ENCODE peak calls at places on chromosome X, in seven cellular contexts. One of them, this sample, is unnamed.

GRCh38 chrX:64205441-64205734 is at the start of gene AMER1:
- DNase-seq in NB4: no peak
- DNase-seq in brain microvascular endothelial cell: no peak
- DNase-seq in AG04450: no peak
- DNase-seq in A549: no peak
- DNase-seq in fibroblast of mammary gland: no peak
- DNase-seq in endodermal cell: no peak
- DNase-seq in this sample: no peak

GRCh38 chrX:133335027-133335426 is 80.3 kb downstream of the GPC4 start:
- DNase-seq in brain microvascular endothelial cell: peak
- DNase-seq in AG04450: no peak
- DNase-seq in fibroblast of mammary gland: peak
- DNase-seq in NB4: peak
- DNase-seq in A549: peak
- DNase-seq in endodermal cell: no peak
- DNase-seq in this sample: peak

GRCh38 chrX:130213376-130213775 is 41.6 kb downstream of the RAB33A start:
- DNase-seq in A549: no peak
- DNase-seq in endodermal cell: no peak
- DNase-seq in fibroblast of mammary gland: no peak
- DNase-seq in AG04450: no peak
- DNase-seq in NB4: no peak
- DNase-seq in brain microvascular endothelial cell: no peak
- DNase-seq in this sample: no peak

GRCh38 chrX:139914421-139914820 is 18.4 kb downstream of the ATP11C start:
- DNase-seq in A549: no peak
- DNase-seq in brain microvascular endothelial cell: no peak
- DNase-seq in AG04450: no peak
- DNase-seq in NB4: no peak
- DNase-seq in fibroblast of mammary gland: no peak
- DNase-seq in endodermal cell: no peak
- DNase-seq in this sample: no peak

GRCh38 chrX:15404712-15405111 is 20.5 kb upstream of the VEGFD start:
- DNase-seq in fibroblast of mammary gland: peak
- DNase-seq in brain microvascular endothelial cell: no peak
- DNase-seq in AG04450: no peak
- DNase-seq in NB4: peak
- DNase-seq in endodermal cell: no peak
- DNase-seq in A549: no peak
- DNase-seq in this sample: peak

GRCh38 chrX:24405959-24406358 is 45.5 kb downstream of the SUPT20HL1 start:
- DNase-seq in A549: no peak
- DNase-seq in brain microvascular endothelial cell: no peak
- DNase-seq in fibroblast of mammary gland: no peak
- DNase-seq in endodermal cell: no peak
- DNase-seq in NB4: no peak
- DNase-seq in AG04450: no peak
- DNase-seq in this sample: no peak

GRCh38 chrX:26071618-26072017 is 66.5 kb upstream of the MAGEB18 start:
- DNase-seq in A549: no peak
- DNase-seq in brain microvascular endothelial cell: no peak
- DNase-seq in AG04450: no peak
- DNase-seq in NB4: no peak
- DNase-seq in fibroblast of mammary gland: no peak
- DNase-seq in endodermal cell: no peak
- DNase-seq in this sample: no peak

GRCh38 chrX:111376897-111377601 is 34.9 kb downstream of the DCX start:
- DNase-seq in fibroblast of mammary gland: no peak
- DNase-seq in endodermal cell: peak
- DNase-seq in AG04450: no peak
- DNase-seq in A549: no peak
- DNase-seq in brain microvascular endothelial cell: no peak
- DNase-seq in NB4: no peak
- DNase-seq in this sample: no peak

GRCh38 chrX:132833373-132833772 is 125.1 kb downstream of the HS6ST2 start:
- DNase-seq in fibroblast of mammary gland: no peak
- DNase-seq in A549: no peak
- DNase-seq in brain microvascular endothelial cell: no peak
- DNase-seq in AG04450: no peak
- DNase-seq in NB4: no peak
- DNase-seq in endodermal cell: no peak
- DNase-seq in this sample: no peak

GRCh38 chrX:12885508-12885907 is 18.6 kb downstream of the TLR7 start:
- DNase-seq in AG04450: no peak
- DNase-seq in A549: no peak
- DNase-seq in NB4: no peak
- DNase-seq in fibroblast of mammary gland: no peak
- DNase-seq in brain microvascular endothelial cell: no peak
- DNase-seq in endodermal cell: no peak
- DNase-seq in this sample: no peak

GRCh38 chrX:118730500-118731247 is 3.3 kb downstream of the IL13RA1 start:
- DNase-seq in endodermal cell: no peak
- DNase-seq in fibroblast of mammary gland: peak
- DNase-seq in AG04450: no peak
- DNase-seq in A549: no peak
- DNase-seq in NB4: no peak
- DNase-seq in brain microvascular endothelial cell: peak
- DNase-seq in this sample: peak

GRCh38 chrX:33434256-33435092 is 223.1 kb upstream of the DMD start:
- DNase-seq in NB4: peak
- DNase-seq in fibroblast of mammary gland: peak
- DNase-seq in A549: peak
- DNase-seq in AG04450: peak
- DNase-seq in brain microvascular endothelial cell: peak
- DNase-seq in endodermal cell: peak
- DNase-seq in this sample: peak

GRCh38 chrX:70535198-70535597 is 90.6 kb downstream of the DLG3 start:
- DNase-seq in brain microvascular endothelial cell: no peak
- DNase-seq in NB4: no peak
- DNase-seq in AG04450: no peak
- DNase-seq in A549: no peak
- DNase-seq in fibroblast of mammary gland: no peak
- DNase-seq in endodermal cell: no peak
- DNase-seq in this sample: no peak

GRCh38 chrX:78314561-78314960 is 12.8 kb downstream of the CYSLTR1 start:
- DNase-seq in NB4: peak
- DNase-seq in AG04450: no peak
- DNase-seq in brain microvascular endothelial cell: no peak
- DNase-seq in endodermal cell: no peak
- DNase-seq in A549: no peak
- DNase-seq in fibroblast of mammary gland: no peak
- DNase-seq in this sample: no peak

GRCh38 chrX:1536712-1537030 is 314 bp downstream of the P2RY8 start:
- DNase-seq in AG04450: no peak
- DNase-seq in NB4: no peak
- DNase-seq in brain microvascular endothelial cell: no peak
- DNase-seq in A549: no peak
- DNase-seq in fibroblast of mammary gland: no peak
- DNase-seq in endodermal cell: no peak
- DNase-seq in this sample: no peak
- H3K4me3 ChIP-seq in AG04450: no peak
- H3K4me3 ChIP-seq in NB4: peak
- H3K4me3 ChIP-seq in brain microvascular endothelial cell: no peak
- H3K4me3 ChIP-seq in A549: peak
- H3K4me3 ChIP-seq in fibroblast of mammary gland: no peak
- H3K4me3 ChIP-seq in endodermal cell: no peak
- H3K4me3 ChIP-seq in this sample: no peak

GRCh38 chrX:31796624-31797023 is 724.8 kb upstream of the FTHL17 start:
- DNase-seq in NB4: peak
- DNase-seq in endodermal cell: no peak
- DNase-seq in fibroblast of mammary gland: no peak
- DNase-seq in brain microvascular endothelial cell: no peak
- DNase-seq in AG04450: no peak
- DNase-seq in A549: no peak
- DNase-seq in this sample: no peak
- H3K4me3 ChIP-seq in NB4: no peak
- H3K4me3 ChIP-seq in endodermal cell: no peak
- H3K4me3 ChIP-seq in fibroblast of mammary gland: no peak
- H3K4me3 ChIP-seq in brain microvascular endothelial cell: no peak
- H3K4me3 ChIP-seq in AG04450: no peak
- H3K4me3 ChIP-seq in A549: no peak
- H3K4me3 ChIP-seq in this sample: no peak

DNA sequence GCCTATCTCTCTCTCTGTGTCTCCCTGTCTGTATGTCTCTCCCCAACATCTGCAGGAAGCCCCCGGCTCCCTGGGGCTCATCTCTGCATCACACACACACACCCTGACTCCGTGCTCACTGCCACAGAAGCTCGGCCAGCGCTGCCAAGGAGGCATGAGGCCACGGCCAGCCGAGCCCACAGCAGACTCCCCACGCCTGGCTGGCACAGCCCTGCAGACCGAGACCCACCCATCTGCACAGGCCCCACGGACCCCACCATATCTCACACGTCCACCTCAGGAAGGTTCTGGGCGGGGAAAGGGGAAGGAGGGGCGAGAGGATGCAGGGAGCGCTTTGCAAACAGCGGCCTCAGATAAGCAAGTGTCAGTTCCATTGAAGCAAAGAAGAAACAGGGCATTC is 28.5 kb upstream of the SLC25A6 start:
- DNase-seq in brain microvascular endothelial cell: no peak
- DNase-seq in endodermal cell: no peak
- DNase-seq in NB4: no peak
- DNase-seq in AG04450: no peak
- DNase-seq in A549: no peak
- DNase-seq in fibroblast of mammary gland: no peak
- DNase-seq in this sample: no peak
- H3K4me3 ChIP-seq in brain microvascular endothelial cell: no peak
- H3K4me3 ChIP-seq in endodermal cell: no peak
- H3K4me3 ChIP-seq in NB4: no peak
- H3K4me3 ChIP-seq in AG04450: no peak
- H3K4me3 ChIP-seq in A549: no peak
- H3K4me3 ChIP-seq in fibroblast of mammary gland: no peak
- H3K4me3 ChIP-seq in this sample: no peak

GRCh38 chrX:42934020-42934701 is 156.2 kb upstream of the PPP1R2C start:
- DNase-seq in AG04450: no peak
- DNase-seq in endodermal cell: no peak
- DNase-seq in NB4: peak
- DNase-seq in brain microvascular endothelial cell: no peak
- DNase-seq in A549: no peak
- DNase-seq in fibroblast of mammary gland: no peak
- DNase-seq in this sample: peak
- H3K4me3 ChIP-seq in AG04450: no peak
- H3K4me3 ChIP-seq in endodermal cell: no peak
- H3K4me3 ChIP-seq in NB4: no peak
- H3K4me3 ChIP-seq in brain microvascular endothelial cell: no peak
- H3K4me3 ChIP-seq in A549: no peak
- H3K4me3 ChIP-seq in fibroblast of mammary gland: no peak
- H3K4me3 ChIP-seq in this sample: no peak

GRCh38 chrX:47264507-47265173 is 31.8 kb downstream of the USP11 start:
- DNase-seq in fibroblast of mammary gland: peak
- DNase-seq in NB4: peak
- DNase-seq in brain microvascular endothelial cell: peak
- DNase-seq in AG04450: no peak
- DNase-seq in endodermal cell: no peak
- DNase-seq in A549: peak
- DNase-seq in this sample: peak
- H3K4me3 ChIP-seq in fibroblast of mammary gland: no peak
- H3K4me3 ChIP-seq in NB4: no peak
- H3K4me3 ChIP-seq in brain microvascular endothelial cell: no peak
- H3K4me3 ChIP-seq in AG04450: no peak
- H3K4me3 ChIP-seq in endodermal cell: no peak
- H3K4me3 ChIP-seq in A549: no peak
- H3K4me3 ChIP-seq in this sample: no peak

GRCh38 chrX:19888419-19888879 is 1.0 kb upstream of the SH3KBP1 start:
- DNase-seq in NB4: peak
- DNase-seq in brain microvascular endothelial cell: peak
- DNase-seq in A549: peak
- DNase-seq in endodermal cell: peak
- DNase-seq in fibroblast of mammary gland: peak
- DNase-seq in AG04450: peak
- DNase-seq in this sample: peak

GRCh38 chrX:19886375-19886774 is 1.0 kb downstream of the SH3KBP1 start:
- DNase-seq in AG04450: no peak
- DNase-seq in NB4: no peak
- DNase-seq in endodermal cell: peak
- DNase-seq in brain microvascular endothelial cell: no peak
- DNase-seq in fibroblast of mammary gland: no peak
- DNase-seq in A549: no peak
- DNase-seq in this sample: no peak

GRCh38 chrX:19883878-19884277 is 3.5 kb downstream of the SH3KBP1 start:
- DNase-seq in endodermal cell: no peak
- DNase-seq in AG04450: no peak
- DNase-seq in NB4: no peak
- DNase-seq in A549: peak
- DNase-seq in fibroblast of mammary gland: no peak
- DNase-seq in brain microvascular endothelial cell: no peak
- DNase-seq in this sample: no peak

GRCh38 chrX:19886888-19887531 is 390 bp downstream of the SH3KBP1 start:
- DNase-seq in endodermal cell: peak
- DNase-seq in NB4: peak
- DNase-seq in brain microvascular endothelial cell: no peak
- DNase-seq in fibroblast of mammary gland: no peak
- DNase-seq in AG04450: no peak
- DNase-seq in A549: peak
- DNase-seq in this sample: no peak

GRCh38 chrX:19885732-19886131 is 1.7 kb downstream of the SH3KBP1 start:
- DNase-seq in endodermal cell: no peak
- DNase-seq in fibroblast of mammary gland: no peak
- DNase-seq in NB4: no peak
- DNase-seq in AG04450: no peak
- DNase-seq in brain microvascular endothelial cell: no peak
- DNase-seq in A549: no peak
- DNase-seq in this sample: no peak
- H3K4me3 ChIP-seq in endodermal cell: peak
- H3K4me3 ChIP-seq in fibroblast of mammary gland: no peak
- H3K4me3 ChIP-seq in NB4: peak
- H3K4me3 ChIP-seq in AG04450: peak
- H3K4me3 ChIP-seq in brain microvascular endothelial cell: no peak
- H3K4me3 ChIP-seq in A549: peak
- H3K4me3 ChIP-seq in this sample: no peak

This sample was measured in fibroblast of villous mesenchyme.